ENCODE peak calls at places on chromosomes 13 and 19, in five cellular contexts. R is sciatic nerve, E is hypothalamus, L is esophagus squamous epithelium, Z is amniotic stem cell. Q is an unnamed sample.

GRCh38 chr19:58007285-58007684 is 4.7 kb upstream of the ZNF606 start:
- DNase-seq in R (no peak), E (no peak), L (no peak), Z (no peak), Q (no peak)

GRCh38 chr13:59034198-59034597 is 1129.5 kb downstream of the DIAPH3 start:
- DNase-seq in R (no peak), E (no peak), L (no peak), Z (no peak), Q (no peak)

GRCh38 chr19:56668676-56669075 is 2.9 kb downstream of the ZNF835 start:
- DNase-seq in R (no peak), E (no peak), L (no peak), Z (no peak), Q (no peak)

GRCh38 chr13:111531505-111531904 is 211.1 kb downstream of the TEX29 start:
- DNase-seq in R (peak), E (no peak), L (no peak), Z (no peak), Q (no peak)

GRCh38 chr19:33628921-33629825 is 7.4 kb downstream of the CHST8 start:
- DNase-seq in R (no peak), E (no peak), L (no peak), Z (no peak), Q (no peak)

GRCh38 chr13:99376132-99376531 is 68.9 kb upstream of the GPR183 start:
- DNase-seq in R (no peak), E (no peak), L (peak), Z (no peak), Q (no peak)

GRCh38 chr19:18271433-18271841 is 2.8 kb downstream of the IQCN start:
- DNase-seq in R (no peak), E (no peak), L (no peak), Z (no peak), Q (no peak)

GRCh38 chr13:99228737-99229691 is 28.4 kb downstream of the UBAC2 start:
- DNase-seq in R (no peak), E (no peak), L (no peak), Z (peak), Q (no peak)

GRCh38 chr13:113493315-113493951 is 2.9 kb upstream of the DCUN1D2 start:
- DNase-seq in R (no peak), E (no peak), L (no peak), Z (peak), Q (no peak)

GRCh38 chr13:66618702-66619101 is 611.4 kb downstream of the PCDH9 start:
- DNase-seq in R (no peak), E (no peak), L (no peak), Z (peak), Q (no peak)

GRCh38 chr19:11195169-11195568 is 2.2 kb downstream of the KANK2 start:
- DNase-seq in R (no peak), E (no peak), L (no peak), Z (no peak), Q (no peak)

GRCh38 chr19:23774156-23774971 is 15.7 kb upstream of the ZNF681 start:
- DNase-seq in R (no peak), E (no peak), L (no peak), Z (no peak), Q (no peak)

GRCh38 chr19:44807162-44807561 is 1.7 kb upstream of the BCAM start:
- DNase-seq in R (no peak), E (no peak), L (no peak), Z (no peak), Q (peak)

GRCh38 chr19:17436094-17436873 is 12.2 kb downstream of the TMEM221 start:
- DNase-seq in R (no peak), E (no peak), L (no peak), Z (no peak), Q (no peak)

GRCh38 chr13:69264362-69265334 is 843.0 kb upstream of the ATXN8OS start:
- DNase-seq in R (no peak), E (no peak), L (no peak), Z (no peak), Q (peak)

GRCh38 chr13:45807520-45808099 is 43.9 kb downstream of the SIAH3 start:
- DNase-seq in R (no peak), E (peak), L (no peak), Z (peak), Q (peak)

GRCh38 chr19:18738961-18739690 is 52.0 kb downstream of the COMP start:
- DNase-seq in R (no peak), E (no peak), L (no peak), Z (no peak), Q (no peak)

GRCh38 chr19:17873661-17874422 is 2.1 kb downstream of the SLC5A5 start:
- DNase-seq in R (no peak), E (no peak), L (no peak), Z (no peak), Q (no peak)

GRCh38 chr19:48752511-48753365 is at the start of gene FUT1:
- DNase-seq in R (no peak), E (no peak), L (no peak), Z (no peak), Q (peak)

GRCh38 chr13:30744056-30744684 is 8.8 kb downstream of the ALOX5AP start:
- DNase-seq in R (no peak), E (no peak), L (peak), Z (no peak), Q (no peak)

GRCh38 chr13:73404581-73404980 is 345.8 kb downstream of the KLF5 start:
- DNase-seq in R (no peak), E (no peak), L (no peak), Z (no peak), Q (no peak)

GRCh38 chr13:19058566-19058965 is 123.1 kb downstream of the TUBA3C start:
- DNase-seq in R (no peak), E (no peak), L (no peak), Z (no peak), Q (no peak)

GRCh38 chr19:55117063-55117635 is 288 bp downstream of the PPP1R12C start:
- DNase-seq in R (peak), E (no peak), L (no peak), Z (no peak), Q (no peak)

GRCh38 chr19:46732172-46732938 is 13.5 kb upstream of the FKRP start:
- DNase-seq in R (no peak), E (no peak), L (no peak), Z (no peak), Q (no peak)

GRCh38 chr13:109454167-109454917 is 332.0 kb downstream of the IRS2 start:
- DNase-seq in R (no peak), E (no peak), L (no peak), Z (peak), Q (no peak)

Q was measured in COR-L47.